ENCODE peak calls at places on chromosomes 13 and 19, in nine cellular contexts. C, F, H, L, J, W, S, K and B are unnamed samples.

GRCh38 chr19:13978306-13978705 is 26.0 kb downstream of the DCAF15 start:
- DNase-seq in K (peak; percentile 92), W (peak; percentile 58), J (peak; percentile 91), H (peak; percentile 53), C (peak; percentile 81), L (no peak), F (no peak), S (no peak), B (peak; percentile 68)

GRCh38 chr19:54574051-54574450 is 461 bp downstream of the LILRA2 start:
- DNase-seq in K (no peak), S (no peak), W (no peak), H (no peak), C (no peak), J (no peak), L (no peak), F (no peak), B (no peak)

GRCh38 chr13:45040173-45040572 is 50.8 kb downstream of the GPALPP1 start:
- DNase-seq in J (no peak), L (no peak), S (no peak), W (no peak), K (no peak), H (no peak), C (no peak), F (no peak), B (no peak)

GRCh38 chr13:30866692-30867669 is 39.1 kb upstream of the MEDAG start:
- DNase-seq in K (no peak), L (no peak), H (no peak), F (no peak), C (no peak), J (no peak), S (no peak), W (no peak), B (no peak)

GRCh38 chr13:90713436-90714133 is 633.9 kb upstream of the MIR17HG start:
- DNase-seq in C (no peak), S (no peak), L (no peak), H (no peak), F (no peak), W (no peak), K (no peak), J (no peak), B (no peak)

GRCh38 chr19:13169769-13170168 is 19.6 kb downstream of the IER2 start:
- DNase-seq in S (peak; percentile 89), H (peak; percentile 91), K (no peak), J (no peak), W (peak; percentile 18), L (no peak), C (peak; percentile 60), F (no peak), B (peak; percentile 86)

GRCh38 chr13:94896238-94896637 is 183.9 kb upstream of the SOX21 start:
- DNase-seq in C (no peak), J (no peak), L (no peak), F (no peak), K (no peak), H (no peak), W (no peak), S (no peak), B (no peak)

GRCh38 chr13:43573361-43573740 is 213.4 kb downstream of the ENOX1 start:
- DNase-seq in L (no peak), C (no peak), J (no peak), F (no peak), K (peak; percentile 66), W (no peak), H (peak; percentile 40), S (no peak), B (no peak)

GRCh38 chr13:20702945-20703784 is at the start of gene IL17D:
- DNase-seq in F (no peak), S (no peak), K (peak; percentile 45), H (no peak), L (no peak), W (no peak), J (no peak), C (peak; percentile 43), B (peak; percentile 60)

GRCh38 chr13:102128216-102128800 is 273.5 kb downstream of the FGF14 start:
- DNase-seq in H (peak; percentile 98), W (no peak), C (no peak), J (no peak), S (no peak), F (peak; percentile 1), K (peak; percentile 91), L (no peak), B (peak; percentile 92)

GRCh38 chr13:79673993-79674377 is 193.0 kb downstream of the NDFIP2 start:
- DNase-seq in L (no peak), S (no peak), C (no peak), K (no peak), H (no peak), J (no peak), W (no peak), F (no peak), B (no peak)

GRCh38 chr13:91946498-91947070 is 548.2 kb downstream of the GPC5 start:
- DNase-seq in W (peak; percentile 21), H (peak; percentile 13), C (no peak), S (peak; percentile 1), F (no peak), J (no peak), K (peak; percentile 40), L (no peak), B (peak; percentile 0)

GRCh38 chr19:782195-783043 is 14.8 kb upstream of the PTBP1 start:
- DNase-seq in L (no peak), C (no peak), F (no peak), H (peak; percentile 54), K (no peak), W (peak; percentile 89), S (peak; percentile 47), J (no peak), B (peak; percentile 49)

GRCh38 chr19:15307169-15307568 is 25.2 kb downstream of the BRD4 start:
- DNase-seq in K (no peak), J (no peak), L (no peak), W (no peak), F (no peak), S (no peak), H (no peak), C (no peak), B (no peak)

GRCh38 chr13:99985886-99986527 is 4.4 kb downstream of the ZIC2 start:
- DNase-seq in S (no peak), F (no peak), J (no peak), C (no peak), K (peak; percentile 66), H (no peak), L (no peak), W (no peak), B (no peak)

GRCh38 chr13:76672422-76672821 is 213.8 kb downstream of the KCTD12 start:
- DNase-seq in J (no peak), L (no peak), S (no peak), W (peak; percentile 68), F (no peak), C (no peak), K (no peak), H (peak; percentile 76), B (peak; percentile 36)

DNA sequence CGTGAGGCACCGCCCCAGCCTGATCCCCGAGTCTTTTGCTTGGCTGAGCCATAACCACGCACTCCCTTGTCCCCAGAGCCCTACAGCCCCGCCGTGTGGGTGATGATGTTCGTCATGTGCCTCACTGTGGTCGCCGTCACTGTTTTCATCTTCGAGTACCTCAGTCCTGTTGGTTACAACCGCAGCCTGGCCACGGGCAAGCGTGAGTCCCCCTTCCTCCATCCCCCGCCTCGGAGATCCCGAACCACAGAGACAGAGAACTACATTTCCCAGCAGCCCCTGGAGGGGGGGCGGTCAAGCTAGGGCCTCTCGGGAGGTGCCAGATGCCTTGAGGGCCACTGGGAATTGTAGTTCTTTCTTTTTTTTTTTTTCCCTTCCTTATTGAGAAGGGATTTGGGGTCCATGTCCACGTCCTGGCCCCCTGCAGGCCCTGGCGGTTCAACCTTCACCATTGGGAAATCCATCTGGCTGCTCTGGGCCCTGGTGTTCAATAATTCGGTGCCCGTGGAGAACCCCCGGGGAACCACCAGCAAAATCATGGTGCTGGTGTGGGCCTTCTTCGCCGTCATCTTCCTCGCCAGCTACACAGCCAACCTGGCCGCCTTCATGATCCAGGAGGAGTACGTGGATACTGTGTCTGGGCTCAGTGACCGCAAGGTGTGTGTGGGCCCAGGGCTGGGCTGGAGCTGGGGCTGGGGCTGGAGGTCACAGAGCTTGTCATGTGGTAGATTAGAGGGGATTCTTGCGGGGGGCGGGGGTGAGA is 25.9 kb downstream of the GRIN2D start:
- DNase-seq in J (no peak), C (peak; percentile 75), H (no peak), L (no peak), S (no peak), W (peak; percentile 39), F (no peak), K (peak; percentile 71), B (no peak)
- H3K4me3 ChIP-seq in J (no peak overlapping the region), C (no peak overlapping the region), H (no peak overlapping the region), L (no peak overlapping the region), S (no peak overlapping the region), W (no peak overlapping the region), F (no peak overlapping the region), K (no peak overlapping the region), B (no peak overlapping the region)

GRCh38 chr13:53743906-53744305 is 715.3 kb downstream of the OLFM4 start:
- DNase-seq in J (no peak), C (no peak), K (no peak), L (no peak), F (no peak), S (no peak), H (no peak), W (no peak), B (no peak)
- TF ChIP-seq CTCF in J (no peak), C (no peak), K (peak; percentile 10), L (no peak), F (no peak), S (no peak), H (no peak), W (no peak), B (no peak)

DNA sequence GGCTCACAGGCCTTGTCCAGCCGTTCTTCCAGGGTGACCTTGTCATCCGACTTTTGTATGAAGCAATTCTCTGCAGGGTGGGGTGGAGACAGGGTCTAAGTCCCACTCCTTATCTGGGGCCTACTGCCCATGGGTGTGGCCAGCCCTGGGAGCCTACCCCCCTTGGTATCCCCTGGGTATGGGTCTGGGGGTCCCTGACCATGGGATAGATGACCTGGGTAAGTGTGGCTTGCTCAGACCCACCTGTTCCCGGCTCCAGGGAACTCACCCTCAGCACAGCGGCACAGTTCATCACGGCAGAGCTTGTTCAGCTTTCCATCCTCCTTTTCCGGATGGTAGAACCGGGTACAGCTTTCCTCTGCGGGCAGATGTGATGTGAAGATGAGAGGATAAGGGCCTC is 9.2 kb upstream of the TNFSF14 start:
- DNase-seq in S (no peak), J (no peak), F (no peak), K (no peak), L (no peak), H (no peak), C (no peak), W (no peak), B (no peak)
- H3K4me3 ChIP-seq in S (no peak overlapping the region), J (no peak overlapping the region), F (no peak overlapping the region), K (no peak overlapping the region), L (no peak overlapping the region), H (no peak overlapping the region), C (no peak overlapping the region), W (no peak overlapping the region), B (no peak overlapping the region)

DNA sequence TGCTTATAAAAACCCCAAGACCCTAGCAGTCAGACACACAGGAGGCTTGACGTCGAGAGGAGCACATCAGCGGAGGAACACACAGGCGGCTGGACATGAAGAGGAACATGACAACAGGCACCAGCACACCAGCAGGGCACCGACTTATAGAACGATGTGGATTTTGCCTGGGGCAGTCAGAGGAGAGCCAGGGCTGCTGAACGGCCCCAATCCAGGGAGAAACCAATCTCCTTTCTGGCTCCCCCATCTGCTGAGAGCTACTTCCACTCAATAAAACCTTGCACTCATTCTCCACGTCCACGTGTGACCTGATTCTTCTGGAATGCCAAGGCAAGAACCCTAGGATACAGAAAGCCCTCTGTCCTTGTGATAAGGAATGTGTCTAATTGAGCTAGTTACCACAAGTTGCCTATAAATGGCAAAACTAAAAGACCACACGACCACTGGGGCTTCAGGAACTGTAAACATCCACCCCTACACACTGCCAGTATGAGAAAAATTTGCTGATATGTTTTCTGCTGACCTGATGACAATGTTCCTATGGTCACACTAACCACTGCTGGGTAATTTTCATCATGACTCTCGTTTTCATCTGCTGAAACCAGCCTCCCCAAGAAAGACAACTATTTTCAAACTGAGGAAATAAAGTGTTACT is 35.8 kb upstream of the CEACAM21 start:
- DNase-seq in K (no peak), W (no peak), H (no peak), L (no peak), J (no peak), C (no peak), F (no peak), S (no peak), B (no peak)
- TF ChIP-seq CTCF in K (no peak), W (no peak), H (no peak), L (no peak), J (no peak), C (no peak), F (no peak), S (no peak), B (no peak)